ENCODE peak calls at places on chromosomes 1 and 21, in five cellular contexts. Z is cardiac muscle cell, U is breast epithelium, S is right lobe of liver, Y is osteoblast. L is an unnamed sample.

GRCh38 chr1:85465099-85465790 is at the start of gene DDAH1:
- DNase-seq in Z (peak; percentile 75), U (peak; percentile 50), S (peak; percentile 85), Y (peak; percentile 95), L (peak; percentile 71)

GRCh38 chr1:160997323-160998038 is 23.5 kb downstream of the F11R start:
- DNase-seq in U (no peak), Z (peak; percentile 74), Y (peak; percentile 87), S (peak; percentile 72), L (no peak)

GRCh38 chr1:161994153-161994814 is 29.4 kb downstream of the OLFML2B start:
- DNase-seq in S (no peak), U (no peak), Z (peak; percentile 14), Y (peak; percentile 87), L (no peak)

GRCh38 chr1:153617677-153618076 is 1.6 kb upstream of the S100A14 start:
- DNase-seq in S (peak; percentile 86), U (no peak), Z (no peak), Y (no peak), L (no peak)

GRCh38 chr1:51956528-51957509 is 33.7 kb downstream of the RAB3B start:
- DNase-seq in Y (no peak), Z (peak; percentile 17), S (no peak), U (no peak), L (peak; percentile 4)

GRCh38 chr1:110328274-110328673 is 10.9 kb upstream of the RBM15 start:
- DNase-seq in Z (no peak), S (no peak), U (no peak), Y (no peak), L (no peak)

GRCh38 chr1:44076093-44076492 is 42.5 kb upstream of the KLF17 start:
- DNase-seq in Y (no peak), U (no peak), S (no peak), Z (no peak), L (no peak)

GRCh38 chr1:221149676-221150075 is 270.4 kb downstream of the HLX start:
- DNase-seq in Z (no peak), Y (no peak), S (no peak), U (no peak), L (no peak)

GRCh38 chr21:44874497-44875331 is 1.2 kb upstream of the PTTG1IP start:
- DNase-seq in U (peak; percentile 56), Z (peak; percentile 17), S (peak; percentile 96), Y (peak; percentile 76), L (no peak)

GRCh38 chr1:31714442-31715096 is 10.8 kb upstream of the COL16A1 start:
- DNase-seq in Z (peak; percentile 81), Y (peak; percentile 90), S (no peak), U (peak; percentile 47), L (peak; percentile 69)

GRCh38 chr21:41876928-41877652 is 2.1 kb downstream of the PRDM15 start:
- DNase-seq in S (no peak), Z (no peak), U (no peak), Y (no peak), L (no peak)

GRCh38 chr21:41875086-41875485 is 4.1 kb downstream of the PRDM15 start:
- DNase-seq in Y (no peak), Z (no peak), S (no peak), U (no peak), L (no peak)

GRCh38 chr21:41874611-41875010 is 4.5 kb downstream of the PRDM15 start:
- DNase-seq in S (no peak), Z (no peak), Y (no peak), U (no peak), L (no peak)

GRCh38 chr21:41877901-41878830 is 978 bp downstream of the PRDM15 start:
- DNase-seq in Z (peak; percentile 28), U (peak; percentile 32), S (no peak), Y (peak; percentile 95), L (peak; percentile 44)

GRCh38 chr21:41876396-41876795 is 2.7 kb downstream of the PRDM15 start:
- DNase-seq in S (no peak), Z (no peak), Y (no peak), U (no peak), L (no peak)
- H3K4me1 ChIP-seq in S (peaks cover 6% of the 10 kb centered on the region), Z (peaks cover 4% of the 10 kb centered on the region), Y (peaks cover 11% of the 10 kb centered on the region), U (no peaks in the 10 kb centered on the region), L (peaks cover 9% of the 10 kb centered on the region)

GRCh38 chr1:210912752-210913151 is 221.2 kb downstream of the KCNH1 start:
- DNase-seq in Z (no peak), U (no peak), S (no peak), Y (no peak), L (no peak)
- H3K4me1 ChIP-seq in Z (no peaks in the 10 kb centered on the region), U (no peaks in the 10 kb centered on the region), S (peaks cover 32% of the 10 kb centered on the region), Y (no peaks in the 10 kb centered on the region), L (no peaks in the 10 kb centered on the region)

GRCh38 chr1:23558140-23558871 is 995 bp downstream of the ID3 start:
- DNase-seq in Y (peak; percentile 89), Z (peak; percentile 74), U (no peak), S (peak; percentile 68), L (peak; percentile 82)

GRCh38 chr1:23559985-23560755 is 869 bp upstream of the ID3 start:
- DNase-seq in Y (no peak), S (no peak), U (no peak), Z (peak; percentile 39), L (peak; percentile 48)

GRCh38 chr1:23559136-23559984 is at the start of gene ID3:
- DNase-seq in Z (peak; percentile 98), Y (peak; percentile 96), U (peak; percentile 96), S (peak; percentile 97), L (peak; percentile 96)

GRCh38 chr1:23557471-23558124 is 1.7 kb downstream of the ID3 start:
- DNase-seq in Z (no peak), S (no peak), Y (peak; percentile 83), U (no peak), L (no peak)

DNA sequence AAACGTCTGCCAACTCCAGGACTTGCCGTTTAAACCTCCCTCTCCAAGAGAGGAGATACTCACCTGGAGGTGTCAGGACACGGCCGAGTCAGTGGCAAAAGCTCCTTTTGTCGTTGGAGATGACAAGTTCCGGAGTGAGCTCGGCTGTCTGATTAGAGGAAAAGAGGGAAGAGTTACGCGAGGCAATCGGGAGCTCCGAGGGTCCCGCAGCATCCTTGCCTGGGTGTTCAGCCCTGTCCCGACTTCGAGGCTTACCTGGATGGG is 497 bp downstream of the ID3 start:
- DNase-seq in Y (no peak), Z (no peak), U (no peak), S (no peak), L (no peak)
- H3K4me1 ChIP-seq in Y (peaks cover 64% of the 10 kb centered on the region), Z (peaks cover 53% of the 10 kb centered on the region), U (peaks cover 7% of the 10 kb centered on the region), S (peaks cover 18% of the 10 kb centered on the region), L (peaks cover 66% of the 10 kb centered on the region)

DNA sequence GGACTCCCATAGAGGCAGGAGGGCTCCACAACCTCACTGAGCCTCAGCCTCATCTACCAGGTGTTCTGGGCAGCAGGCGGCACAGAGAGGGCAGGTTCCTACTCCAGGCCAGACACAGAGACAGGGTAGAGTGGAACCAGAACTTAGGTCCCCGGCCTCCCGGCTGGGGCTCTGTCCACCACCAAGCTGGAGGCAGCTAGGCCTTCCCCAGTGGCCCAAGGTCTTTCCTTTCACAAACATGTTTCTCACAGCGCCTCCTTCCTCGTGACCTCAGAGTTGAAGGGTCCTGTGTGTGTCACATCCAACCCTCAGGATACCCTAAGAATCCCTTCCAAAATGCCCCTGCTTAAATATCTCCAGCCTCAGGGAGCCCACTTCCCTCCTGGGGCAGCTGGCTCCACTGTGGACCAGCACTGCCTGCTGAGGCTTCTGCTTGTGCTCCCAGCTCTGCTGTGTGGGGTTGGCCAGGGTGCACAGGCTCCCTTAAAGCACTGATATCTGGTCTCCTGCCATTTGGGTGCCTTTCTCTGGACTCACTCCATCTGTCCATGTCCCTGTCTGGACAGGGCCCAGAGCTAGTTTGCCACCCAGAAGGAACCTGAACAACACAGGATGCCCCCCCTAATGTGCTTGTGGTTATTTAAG is 33.2 kb upstream of the MAGOH start:
- DNase-seq in S (no peak), U (no peak), Y (peak; percentile 43), Z (no peak), L (no peak)
- H3K4me1 ChIP-seq in S (no peaks in the 10 kb centered on the region), U (no peaks in the 10 kb centered on the region), Y (no peaks in the 10 kb centered on the region), Z (no peaks in the 10 kb centered on the region), L (no peaks in the 10 kb centered on the region)

GRCh38 chr1:174858301-174858700 is 141.4 kb upstream of the CACYBP start:
- DNase-seq in S (no peak), Z (no peak), U (no peak), Y (peak; percentile 14), L (no peak)
- H3K4me1 ChIP-seq in S (no peaks in the 10 kb centered on the region), Z (no peaks in the 10 kb centered on the region), U (no peaks in the 10 kb centered on the region), Y (no peaks in the 10 kb centered on the region), L (no peaks in the 10 kb centered on the region)

GRCh38 chr1:33867684-33868083 is 3.8 kb downstream of the HMGB4 start:
- DNase-seq in U (no peak), Z (no peak), S (no peak), Y (no peak), L (no peak)
- H3K4me1 ChIP-seq in U (no peaks in the 10 kb centered on the region), Z (no peaks in the 10 kb centered on the region), S (no peaks in the 10 kb centered on the region), Y (no peaks in the 10 kb centered on the region), L (no peaks in the 10 kb centered on the region)

DNA sequence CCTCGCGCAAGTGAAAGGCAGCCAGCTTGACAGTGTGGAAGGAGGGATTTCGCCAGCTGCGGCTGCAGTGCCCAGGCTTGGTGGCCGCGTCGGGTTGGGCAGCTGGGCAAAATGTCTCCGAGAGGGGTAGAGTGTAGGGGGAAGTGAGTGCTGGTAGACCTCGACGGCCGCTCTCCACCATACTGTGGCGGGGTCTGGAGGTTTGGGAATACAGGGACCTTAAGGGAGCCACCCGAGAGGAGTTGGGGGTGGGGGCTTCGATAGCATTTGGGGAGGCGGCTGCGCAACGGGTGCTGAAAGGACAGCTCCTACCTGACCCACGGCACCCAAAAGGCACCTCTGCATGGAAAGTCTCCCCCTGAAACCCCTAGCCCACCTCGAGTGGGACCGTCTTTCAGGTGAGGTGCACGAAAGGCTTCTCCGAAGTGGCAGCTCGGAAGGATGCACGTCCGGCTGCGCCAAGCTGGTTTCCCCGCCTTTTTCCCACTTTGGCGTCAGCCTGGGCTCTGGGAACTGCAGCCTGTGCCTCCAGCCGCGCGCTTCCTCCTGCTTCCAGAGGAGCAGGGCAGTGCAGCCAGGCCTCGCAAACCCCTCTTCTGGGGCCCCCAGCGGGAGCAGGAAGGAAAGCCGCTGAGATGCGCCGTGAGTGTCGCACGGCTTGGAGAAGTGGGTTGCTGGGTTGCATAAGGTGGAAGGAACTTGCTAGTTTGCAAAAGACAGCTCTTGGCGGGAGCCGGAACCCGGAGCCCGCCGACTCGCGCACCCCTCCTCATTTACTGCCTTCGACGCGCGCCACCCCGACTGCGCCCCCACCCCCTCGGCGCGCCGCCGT is 526 bp upstream of the HMGN2 start:
- DNase-seq in Z (peak; percentile 78), Y (peak; percentile 87), S (peak; percentile 72), U (peak; percentile 56), L (peak; percentile 84)
- H3K4me1 ChIP-seq in Z (peaks cover 6% of the 10 kb centered on the region), Y (peaks cover 34% of the 10 kb centered on the region), S (peaks cover 34% of the 10 kb centered on the region), U (peaks cover 12% of the 10 kb centered on the region), L (peaks cover 34% of the 10 kb centered on the region)

L was measured in HAP-1.